ENCODE peak calls at places on chromosomes 7 and 10, in ten cellular contexts. T is GM23248; W is activated T-helper 1 cell treated with anti-CD3 and anti-CD28 coated beads, Interleukin-12 subunit alpha, Interleukin-12 subunit beta, Interleukin-2, Interleukin-4 antibody, amounts not matched to agents 30 ng/mL and 10 ng/mL and 1 ng/mL, durations not matched to agents 14 hours and 24 hours and 36 hours; Y is T-cell; E is A172; M is NCI-H2029; K is CD4-positive, alpha-beta T cell; S is upper lobe of right lung; I is nucleus accumbens; Z is NCI-H526 treated with DMSO at 0.1 percent for 48 hours. C is an unnamed sample.

GRCh38 chr7:142231716-142232115 is 26.1 kb downstream of the PRSS58 start:
- DNase-seq in K (no peak), T (peak), Y (no peak), M (no peak), Z (no peak), I (no peak), S (no peak), E (peak), W (no peak), C (no peak)

GRCh38 chr7:55145606-55146005 is 126.8 kb downstream of the EGFR start:
- DNase-seq in T (no peak), S (no peak), Z (no peak), I (no peak), Y (no peak), E (no peak), M (no peak), W (no peak), K (no peak), C (no peak)

GRCh38 chr7:129664029-129665012 is 52.8 kb downstream of the NRF1 start:
- DNase-seq in S (no peak), W (no peak), K (no peak), M (peak), Z (peak), I (no peak), E (peak), Y (no peak), T (peak), C (peak)

GRCh38 chr10:31121074-31121685 is 89.5 kb upstream of the ZNF438 start:
- DNase-seq in M (no peak), S (no peak), K (no peak), T (peak), Z (no peak), Y (no peak), W (no peak), E (no peak), I (no peak), C (peak)

GRCh38 chr7:86949052-86949778 is 110.2 kb downstream of the ELAPOR2 start:
- DNase-seq in S (no peak), Y (no peak), Z (no peak), E (no peak), I (no peak), M (no peak), T (no peak), W (no peak), K (no peak), C (no peak)

GRCh38 chr7:43568529-43568928 is 14.4 kb upstream of the STK17A start:
- DNase-seq in M (no peak), E (peak), Y (no peak), Z (no peak), K (no peak), S (no peak), T (peak), I (no peak), W (no peak), C (no peak)

GRCh38 chr7:109950821-109951601 is 1139.9 kb upstream of the LRRN3 start:
- DNase-seq in S (no peak), T (no peak), E (no peak), W (no peak), I (no peak), Y (no peak), M (no peak), Z (no peak), K (no peak), C (no peak)

GRCh38 chr7:27178366-27178765 is 4.2 kb upstream of the HOXA10 start:
- DNase-seq in Y (no peak), M (no peak), T (peak), Z (no peak), K (no peak), S (peak), E (no peak), I (no peak), W (no peak), C (no peak)

GRCh38 chr10:132575320-132576201 is 38.0 kb downstream of the INPP5A start:
- DNase-seq in Y (no peak), E (peak), K (no peak), T (no peak), Z (no peak), W (peak), S (no peak), I (no peak), M (peak), C (peak)

GRCh38 chr10:97667462-97667861 is 19.6 kb downstream of the AVPI1 start:
- DNase-seq in T (no peak), W (no peak), Y (no peak), M (no peak), K (no peak), S (no peak), E (no peak), Z (no peak), I (no peak), C (no peak)

GRCh38 chr7:100434297-100435144 is 1.8 kb downstream of the PPP1R35 start:
- DNase-seq in Z (no peak), T (no peak), S (no peak), M (no peak), Y (no peak), W (no peak), I (no peak), K (no peak), E (no peak), C (no peak)

GRCh38 chr7:22121702-22122474 is 176.2 kb upstream of the CDCA7L start:
- DNase-seq in M (no peak), S (no peak), W (no peak), I (no peak), E (no peak), Z (no peak), Y (no peak), T (peak), K (no peak), C (no peak)

GRCh38 chr10:2858452-2858851 is 208.9 kb upstream of the PFKP start:
- DNase-seq in K (no peak), Y (no peak), Z (no peak), T (no peak), S (no peak), W (no peak), M (no peak), E (no peak), I (no peak), C (no peak)

GRCh38 chr7:28609608-28610007 is 197.3 kb downstream of the CREB5 start:
- DNase-seq in I (no peak), Y (no peak), S (no peak), E (no peak), T (no peak), Z (no peak), K (no peak), M (no peak), W (no peak), C (no peak)

GRCh38 chr10:126663328-126663727 is 7.2 kb downstream of the C10orf90 start:
- DNase-seq in E (no peak), I (peak), Z (no peak), K (no peak), M (no peak), Y (no peak), W (no peak), T (peak), S (no peak), C (no peak)

GRCh38 chr7:44284881-44285541 is 40.4 kb downstream of the CAMK2B start:
- DNase-seq in S (peak), Z (no peak), K (peak), T (no peak), M (no peak), Y (no peak), W (no peak), I (no peak), E (no peak), C (no peak)

GRCh38 chr10:106705576-106706526 is 458.7 kb downstream of the SORCS1 start:
- DNase-seq in Z (peak), M (peak), E (peak), W (peak), I (peak), K (no peak), T (peak), S (no peak), Y (no peak), C (peak)

GRCh38 chr10:132460071-132460470 is 63.1 kb downstream of the PWWP2B start:
- DNase-seq in T (no peak), Z (no peak), I (no peak), W (no peak), S (no peak), Y (no peak), K (no peak), E (no peak), M (no peak), C (no peak)

GRCh38 chr10:70656489-70656888 is 15.8 kb upstream of the ADAMTS14 start:
- DNase-seq in Y (no peak), W (peak), M (no peak), I (no peak), K (no peak), Z (no peak), T (peak), E (peak), S (peak), C (peak)

GRCh38 chr7:295155-296154 is 5.5 kb downstream of the FOXL3 start:
- DNase-seq in W (no peak), I (no peak), M (no peak), Z (no peak), K (no peak), S (peak), T (no peak), E (no peak), Y (no peak), C (no peak)

GRCh38 chr10:73512207-73512743 is 16.5 kb upstream of the PPP3CB start:
- DNase-seq in S (no peak), Z (no peak), M (no peak), W (no peak), K (no peak), Y (no peak), E (no peak), I (no peak), T (no peak), C (no peak)

GRCh38 chr10:103800110-103800509 is 55.3 kb downstream of the SH3PXD2A start:
- DNase-seq in T (no peak), E (no peak), I (no peak), S (no peak), Y (no peak), M (no peak), K (no peak), Z (no peak), W (no peak), C (no peak)

GRCh38 chr7:144835166-144835611 is 664 bp downstream of the TPK1 start:
- DNase-seq in M (no peak), S (no peak), E (peak), Y (peak), I (peak), T (peak), W (peak), Z (peak), K (no peak), C (peak)

GRCh38 chr10:80165173-80165572 is 32.6 kb downstream of the PLAC9 start:
- DNase-seq in T (peak), W (no peak), E (peak), I (no peak), S (peak), Z (no peak), K (no peak), M (no peak), Y (no peak), C (peak)

GRCh38 chr7:1175967-1176851 is 16.2 kb upstream of the ZFAND2A start:
- DNase-seq in E (peak), S (peak), K (peak), I (peak), Y (peak), W (peak), Z (peak), T (peak), M (peak), C (peak)

GRCh38 chr7:101690061-101690460 is 61.0 kb upstream of the MYL10 start:
- DNase-seq in Y (no peak), K (no peak), M (no peak), I (no peak), T (peak), E (no peak), S (no peak), Z (no peak), W (no peak), C (no peak)

GRCh38 chr10:60336901-60337630 is 52.6 kb downstream of the ANK3 start:
- DNase-seq in E (no peak), Z (no peak), W (no peak), M (no peak), K (no peak), Y (no peak), T (no peak), I (no peak), S (no peak), C (no peak)

GRCh38 chr7:147829021-147829420 is 761.5 kb upstream of the C7orf33 start:
- DNase-seq in S (no peak), Y (no peak), Z (no peak), E (no peak), T (no peak), I (no peak), W (no peak), K (no peak), M (no peak), C (no peak)

GRCh38 chr10:54372164-54372563 is 428.9 kb downstream of the PCDH15 start:
- DNase-seq in M (no peak), T (no peak), K (no peak), W (no peak), Z (no peak), S (no peak), E (no peak), I (no peak), Y (no peak), C (no peak)

GRCh38 chr10:121919666-121920065 is 8.2 kb downstream of the ATE1 start:
- DNase-seq in M (no peak), Z (no peak), K (no peak), T (no peak), S (no peak), I (no peak), E (no peak), Y (no peak), W (no peak), C (no peak)

GRCh38 chr10:132438091-132439024 is 41.4 kb downstream of the PWWP2B start:
- DNase-seq in Z (no peak), E (no peak), Y (no peak), M (no peak), W (no peak), K (no peak), I (peak), T (no peak), S (no peak), C (no peak)

GRCh38 chr7:151157645-151158329 is 9.7 kb downstream of the GBX1 start:
- DNase-seq in M (no peak), Z (no peak), T (peak), E (peak), S (no peak), K (no peak), W (no peak), I (no peak), Y (no peak), C (no peak)